ENCODE peak calls at places on chromosomes 13 and 19, in five cellular contexts. One of them, this sample, is unnamed.

GRCh38 chr13:37382156-37382555 is 216.4 kb downstream of the POSTN start:
- DNase-seq in trophoblast cell: no peak
- DNase-seq in neuronal stem cell: no peak
- DNase-seq in IMR-90: peak
- DNase-seq in H9: no peak
- DNase-seq in this sample: no peak

GRCh38 chr13:47897411-47898050 is 103.5 kb downstream of the SUCLA2 start:
- DNase-seq in trophoblast cell: peak
- DNase-seq in neuronal stem cell: no peak
- DNase-seq in IMR-90: peak
- DNase-seq in H9: peak
- DNase-seq in this sample: peak

GRCh38 chr13:28716511-28716910 is 2.3 kb downstream of the SLC46A3 start:
- DNase-seq in trophoblast cell: no peak
- DNase-seq in neuronal stem cell: no peak
- DNase-seq in IMR-90: peak
- DNase-seq in H9: no peak
- DNase-seq in this sample: peak

GRCh38 chr13:98896083-98896867 is 81.6 kb downstream of the DOCK9 start:
- DNase-seq in trophoblast cell: peak
- DNase-seq in neuronal stem cell: no peak
- DNase-seq in IMR-90: no peak
- DNase-seq in H9: no peak
- DNase-seq in this sample: no peak

GRCh38 chr13:111034811-111035210 is 80.3 kb upstream of the ARHGEF7 start:
- DNase-seq in trophoblast cell: peak
- DNase-seq in neuronal stem cell: no peak
- DNase-seq in IMR-90: peak
- DNase-seq in H9: no peak
- DNase-seq in this sample: no peak

GRCh38 chr19:16268676-16269319 is 55.8 kb upstream of the KLF2 start:
- DNase-seq in trophoblast cell: no peak
- DNase-seq in neuronal stem cell: no peak
- DNase-seq in IMR-90: no peak
- DNase-seq in H9: no peak
- DNase-seq in this sample: no peak

GRCh38 chr13:49539313-49539712 is 43.6 kb downstream of the PHF11 start:
- DNase-seq in trophoblast cell: no peak
- DNase-seq in neuronal stem cell: no peak
- DNase-seq in IMR-90: peak
- DNase-seq in H9: no peak
- DNase-seq in this sample: no peak

GRCh38 chr19:43775299-43775890 is 5.4 kb downstream of the KCNN4 start:
- DNase-seq in trophoblast cell: no peak
- DNase-seq in neuronal stem cell: no peak
- DNase-seq in IMR-90: no peak
- DNase-seq in H9: no peak
- DNase-seq in this sample: no peak

GRCh38 chr19:45972944-45973525 is 630 bp downstream of the NOVA2 start:
- DNase-seq in trophoblast cell: no peak
- DNase-seq in neuronal stem cell: no peak
- DNase-seq in IMR-90: no peak
- DNase-seq in H9: no peak
- DNase-seq in this sample: no peak

GRCh38 chr19:30857966-30858490 is 485.8 kb downstream of the ZNF536 start:
- DNase-seq in trophoblast cell: no peak
- DNase-seq in neuronal stem cell: no peak
- DNase-seq in IMR-90: no peak
- DNase-seq in H9: no peak
- DNase-seq in this sample: no peak

GRCh38 chr13:94968757-94969086 is 256.4 kb upstream of the SOX21 start:
- DNase-seq in trophoblast cell: no peak
- DNase-seq in neuronal stem cell: peak
- DNase-seq in IMR-90: no peak
- DNase-seq in H9: no peak
- DNase-seq in this sample: no peak

GRCh38 chr13:52405767-52406494 is at the start of gene THSD1:
- DNase-seq in trophoblast cell: peak
- DNase-seq in neuronal stem cell: peak
- DNase-seq in IMR-90: peak
- DNase-seq in H9: peak
- DNase-seq in this sample: peak

GRCh38 chr19:49407079-49407478 is 16.2 kb downstream of the PTH2 start:
- DNase-seq in trophoblast cell: no peak
- DNase-seq in neuronal stem cell: no peak
- DNase-seq in IMR-90: no peak
- DNase-seq in H9: no peak
- DNase-seq in this sample: no peak

GRCh38 chr19:41877916-41878905 is 1.1 kb downstream of the CD79A start:
- DNase-seq in trophoblast cell: no peak
- DNase-seq in neuronal stem cell: no peak
- DNase-seq in IMR-90: no peak
- DNase-seq in H9: no peak
- DNase-seq in this sample: no peak

GRCh38 chr13:45861352-45861751 is 9.8 kb upstream of the SIAH3 start:
- DNase-seq in trophoblast cell: peak
- DNase-seq in neuronal stem cell: no peak
- DNase-seq in IMR-90: peak
- DNase-seq in H9: no peak
- DNase-seq in this sample: no peak

GRCh38 chr13:77952737-77953136 is 34.1 kb upstream of the EDNRB start:
- DNase-seq in trophoblast cell: peak
- DNase-seq in neuronal stem cell: no peak
- DNase-seq in IMR-90: no peak
- DNase-seq in H9: no peak
- DNase-seq in this sample: peak

GRCh38 chr13:89955773-89956172 is 1391.7 kb upstream of the MIR17HG start:
- DNase-seq in trophoblast cell: no peak
- DNase-seq in neuronal stem cell: no peak
- DNase-seq in IMR-90: no peak
- DNase-seq in H9: no peak
- DNase-seq in this sample: no peak

GRCh38 chr19:14368011-14368513 is 13.2 kb upstream of the ADGRE5 start:
- DNase-seq in trophoblast cell: peak
- DNase-seq in neuronal stem cell: no peak
- DNase-seq in IMR-90: no peak
- DNase-seq in H9: no peak
- DNase-seq in this sample: no peak

GRCh38 chr13:111371211-111371610 is 50.8 kb downstream of the TEX29 start:
- DNase-seq in trophoblast cell: peak
- DNase-seq in neuronal stem cell: no peak
- DNase-seq in IMR-90: peak
- DNase-seq in H9: no peak
- DNase-seq in this sample: no peak

GRCh38 chr19:17001603-17002183 is 24.9 kb downstream of the CPAMD8 start:
- DNase-seq in trophoblast cell: no peak
- DNase-seq in neuronal stem cell: no peak
- DNase-seq in IMR-90: no peak
- DNase-seq in H9: no peak
- DNase-seq in this sample: peak

GRCh38 chr19:47037766-47038165 is 10.7 kb downstream of the TMEM160 start:
- DNase-seq in trophoblast cell: no peak
- DNase-seq in neuronal stem cell: no peak
- DNase-seq in IMR-90: no peak
- DNase-seq in H9: no peak
- DNase-seq in this sample: no peak

GRCh38 chr19:47035495-47036232 is 12.8 kb downstream of the TMEM160 start:
- DNase-seq in trophoblast cell: peak
- DNase-seq in neuronal stem cell: peak
- DNase-seq in IMR-90: peak
- DNase-seq in H9: peak
- DNase-seq in this sample: peak

GRCh38 chr19:47039239-47039874 is 9.1 kb downstream of the TMEM160 start:
- DNase-seq in trophoblast cell: no peak
- DNase-seq in neuronal stem cell: no peak
- DNase-seq in IMR-90: no peak
- DNase-seq in H9: no peak
- DNase-seq in this sample: no peak

GRCh38 chr19:47035127-47035494 is 13.3 kb downstream of the TMEM160 start:
- DNase-seq in trophoblast cell: no peak
- DNase-seq in neuronal stem cell: no peak
- DNase-seq in IMR-90: no peak
- DNase-seq in H9: peak
- DNase-seq in this sample: peak

DNA sequence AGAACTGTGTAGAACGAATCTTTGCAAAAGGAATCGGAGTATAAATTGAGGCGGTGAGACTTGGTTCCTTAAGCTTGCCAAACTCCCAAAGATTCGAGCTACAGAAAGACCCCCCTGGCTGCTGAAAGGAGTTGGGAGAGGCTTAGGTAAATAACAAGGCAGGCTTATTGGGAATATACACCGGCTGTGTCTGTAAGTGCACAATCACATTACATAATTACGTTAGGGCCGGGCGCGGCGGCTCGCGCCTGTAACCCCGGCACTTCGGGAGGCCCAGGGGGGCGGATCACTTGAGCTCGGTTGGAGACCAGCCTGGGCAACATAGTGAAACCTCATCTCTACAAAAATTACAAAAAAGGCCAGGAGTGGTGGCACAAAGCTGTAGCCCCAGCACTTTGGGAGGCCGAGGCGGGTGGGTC is 12.2 kb downstream of the TMEM160 start:
- DNase-seq in trophoblast cell: no peak
- DNase-seq in neuronal stem cell: no peak
- DNase-seq in IMR-90: no peak
- DNase-seq in H9: no peak
- DNase-seq in this sample: no peak
- H3K4me2 ChIP-seq in trophoblast cell: peak
- H3K4me2 ChIP-seq in neuronal stem cell: no peak
- H3K4me2 ChIP-seq in IMR-90: peak
- H3K4me2 ChIP-seq in H9: peak
- H3K4me2 ChIP-seq in this sample: peak

GRCh38 chr19:34411216-34411615 is 7.0 kb downstream of the PDCD2L start:
- DNase-seq in trophoblast cell: no peak
- DNase-seq in neuronal stem cell: no peak
- DNase-seq in IMR-90: no peak
- DNase-seq in H9: no peak
- DNase-seq in this sample: no peak

GRCh38 chr19:34405892-34406660 is 1.9 kb downstream of the PDCD2L start:
- DNase-seq in trophoblast cell: no peak
- DNase-seq in neuronal stem cell: no peak
- DNase-seq in IMR-90: no peak
- DNase-seq in H9: no peak
- DNase-seq in this sample: no peak

GRCh38 chr19:34404109-34404909 is at the start of gene PDCD2L:
- DNase-seq in trophoblast cell: peak
- DNase-seq in neuronal stem cell: peak
- DNase-seq in IMR-90: peak
- DNase-seq in H9: peak
- DNase-seq in this sample: peak

GRCh38 chr19:34408421-34408820 is 4.2 kb downstream of the PDCD2L start:
- DNase-seq in trophoblast cell: no peak
- DNase-seq in neuronal stem cell: no peak
- DNase-seq in IMR-90: no peak
- DNase-seq in H9: no peak
- DNase-seq in this sample: peak

GRCh38 chr19:34409189-34410164 is 5.3 kb downstream of the PDCD2L start:
- DNase-seq in trophoblast cell: no peak
- DNase-seq in neuronal stem cell: no peak
- DNase-seq in IMR-90: no peak
- DNase-seq in H9: no peak
- DNase-seq in this sample: no peak
- H2AK5ac ChIP-seq in trophoblast cell: no peak
- H2AK5ac ChIP-seq in neuronal stem cell: no peak
- H2AK5ac ChIP-seq in IMR-90: no peak
- H2AK5ac ChIP-seq in H9: no peak
- H2AK5ac ChIP-seq in this sample: no peak

GRCh38 chr13:50891206-50891605 is 18.4 kb upstream of the RNASEH2B start:
- DNase-seq in trophoblast cell: no peak
- DNase-seq in neuronal stem cell: no peak
- DNase-seq in IMR-90: no peak
- DNase-seq in H9: no peak
- DNase-seq in this sample: no peak

GRCh38 chr13:50894042-50894441 is 15.5 kb upstream of the RNASEH2B start:
- DNase-seq in trophoblast cell: no peak
- DNase-seq in neuronal stem cell: no peak
- DNase-seq in IMR-90: no peak
- DNase-seq in H9: no peak
- DNase-seq in this sample: no peak

GRCh38 chr13:50894504-50894903 is 15.1 kb upstream of the RNASEH2B start:
- DNase-seq in trophoblast cell: no peak
- DNase-seq in neuronal stem cell: no peak
- DNase-seq in IMR-90: no peak
- DNase-seq in H9: no peak
- DNase-seq in this sample: no peak

GRCh38 chr13:50892162-50892944 is 17.2 kb upstream of the RNASEH2B start:
- DNase-seq in trophoblast cell: no peak
- DNase-seq in neuronal stem cell: no peak
- DNase-seq in IMR-90: no peak
- DNase-seq in H9: no peak
- DNase-seq in this sample: no peak

DNA sequence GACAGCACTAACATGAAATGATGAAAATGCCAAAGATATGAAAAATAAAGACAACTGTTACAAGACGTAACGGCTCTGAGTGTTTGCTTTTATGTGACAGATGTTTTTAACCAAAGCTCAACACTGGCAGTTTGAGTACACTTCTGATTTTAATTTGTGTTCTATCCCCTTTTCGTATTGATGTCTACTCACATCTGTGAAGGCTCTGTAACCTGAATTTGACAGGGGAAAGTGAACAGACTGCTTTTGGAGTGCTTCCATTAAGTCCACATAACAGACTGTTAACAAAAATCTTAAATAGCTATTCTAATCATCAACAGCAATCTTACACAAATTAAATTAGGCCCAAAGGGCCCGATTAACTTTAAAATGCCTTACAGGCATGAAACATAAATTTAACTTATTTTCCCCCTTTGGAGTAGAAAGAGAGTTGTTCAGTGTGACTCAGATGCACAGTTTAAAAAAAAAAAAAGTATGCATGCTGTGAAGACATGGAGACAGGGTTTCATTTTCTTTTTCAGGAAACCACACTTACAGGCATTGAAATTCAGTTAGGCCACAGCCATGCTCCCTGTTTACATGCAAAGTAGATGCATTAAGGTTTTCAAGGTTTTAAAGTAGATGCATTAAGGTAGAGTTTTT is 16.3 kb upstream of the RNASEH2B start:
- DNase-seq in trophoblast cell: no peak
- DNase-seq in neuronal stem cell: no peak
- DNase-seq in IMR-90: peak
- DNase-seq in H9: no peak
- DNase-seq in this sample: no peak
- H3K4me2 ChIP-seq in trophoblast cell: no peak
- H3K4me2 ChIP-seq in neuronal stem cell: no peak
- H3K4me2 ChIP-seq in IMR-90: no peak
- H3K4me2 ChIP-seq in H9: peak
- H3K4me2 ChIP-seq in this sample: no peak

DNA sequence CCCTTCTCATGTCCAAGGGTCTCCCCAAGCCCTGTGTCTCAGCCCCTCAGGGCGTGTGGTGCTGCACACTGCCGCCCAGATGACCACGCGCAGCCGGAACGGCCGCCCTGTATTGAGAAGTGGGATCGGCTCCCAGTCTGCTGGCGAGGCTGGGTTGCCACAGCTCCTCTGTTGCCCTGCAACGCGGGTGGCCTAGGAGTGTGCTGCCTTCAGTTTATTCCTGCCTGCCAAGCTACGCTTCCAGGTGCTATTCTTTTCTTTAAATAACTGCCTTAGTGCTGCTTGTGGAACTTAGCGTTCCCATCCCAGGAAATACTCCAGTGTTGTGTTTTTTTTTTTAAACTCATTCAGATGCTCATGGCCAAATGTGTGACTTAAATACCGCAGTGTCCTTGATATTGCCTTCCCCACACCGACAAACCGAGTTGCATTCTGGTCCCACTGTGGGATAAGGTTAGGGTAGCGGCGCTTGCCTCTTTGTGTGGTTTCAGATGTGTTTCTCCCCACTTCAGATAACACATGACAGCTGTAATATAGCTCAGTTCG is 16.6 kb downstream of the ACTN4 start:
- DNase-seq in trophoblast cell: no peak
- DNase-seq in neuronal stem cell: no peak
- DNase-seq in IMR-90: no peak
- DNase-seq in H9: no peak
- DNase-seq in this sample: no peak
- H2AK5ac ChIP-seq in trophoblast cell: no peak
- H2AK5ac ChIP-seq in neuronal stem cell: peak
- H2AK5ac ChIP-seq in IMR-90: peak
- H2AK5ac ChIP-seq in H9: no peak
- H2AK5ac ChIP-seq in this sample: no peak